ENCODE peak calls at places on chromosomes 6 and 20, in eight cellular contexts. One of them, this sample, is unnamed.

GRCh38 chr6:139003751-139004150 is 15.7 kb upstream of the REPS1 start:
- DNase-seq in epithelial cell of proximal tubule: no peak
- DNase-seq in HFFc6: no peak
- DNase-seq in sigmoid colon: no peak
- DNase-seq in AG09319: no peak
- DNase-seq in upper lobe of right lung: no peak
- DNase-seq in activated B cell treated with CpG ODN at 0.5 μM for 24 hours: no peak
- DNase-seq in cardiac fibroblast: no peak
- DNase-seq in this sample: no peak

GRCh38 chr6:53361549-53362031 is 12.8 kb upstream of the ELOVL5 start:
- DNase-seq in upper lobe of right lung: peak
- DNase-seq in activated B cell treated with CpG ODN at 0.5 μM for 24 hours: no peak
- DNase-seq in HFFc6: peak
- DNase-seq in epithelial cell of proximal tubule: peak
- DNase-seq in cardiac fibroblast: peak
- DNase-seq in sigmoid colon: no peak
- DNase-seq in AG09319: no peak
- DNase-seq in this sample: no peak

GRCh38 chr6:106128981-106129761 is 43.0 kb downstream of the PRDM1 start:
- DNase-seq in activated B cell treated with CpG ODN at 0.5 μM for 24 hours: no peak
- DNase-seq in epithelial cell of proximal tubule: no peak
- DNase-seq in upper lobe of right lung: no peak
- DNase-seq in sigmoid colon: no peak
- DNase-seq in AG09319: peak
- DNase-seq in cardiac fibroblast: peak
- DNase-seq in HFFc6: peak
- DNase-seq in this sample: no peak

GRCh38 chr6:45031601-45032000 is 296.5 kb upstream of the RUNX2 start:
- DNase-seq in cardiac fibroblast: no peak
- DNase-seq in upper lobe of right lung: no peak
- DNase-seq in AG09319: no peak
- DNase-seq in HFFc6: no peak
- DNase-seq in activated B cell treated with CpG ODN at 0.5 μM for 24 hours: no peak
- DNase-seq in epithelial cell of proximal tubule: no peak
- DNase-seq in sigmoid colon: no peak
- DNase-seq in this sample: no peak

GRCh38 chr6:21791596-21791995 is 198.0 kb downstream of the SOX4 start:
- DNase-seq in AG09319: no peak
- DNase-seq in upper lobe of right lung: no peak
- DNase-seq in cardiac fibroblast: no peak
- DNase-seq in activated B cell treated with CpG ODN at 0.5 μM for 24 hours: no peak
- DNase-seq in HFFc6: no peak
- DNase-seq in sigmoid colon: no peak
- DNase-seq in epithelial cell of proximal tubule: no peak
- DNase-seq in this sample: no peak

GRCh38 chr6:28281288-28282064 is at the start of gene PGBD1:
- DNase-seq in activated B cell treated with CpG ODN at 0.5 μM for 24 hours: peak
- DNase-seq in upper lobe of right lung: peak
- DNase-seq in epithelial cell of proximal tubule: no peak
- DNase-seq in AG09319: no peak
- DNase-seq in sigmoid colon: peak
- DNase-seq in cardiac fibroblast: peak
- DNase-seq in HFFc6: peak
- DNase-seq in this sample: peak

GRCh38 chr20:40786336-40786735 is 97.3 kb upstream of the MAFB start:
- DNase-seq in sigmoid colon: no peak
- DNase-seq in epithelial cell of proximal tubule: no peak
- DNase-seq in activated B cell treated with CpG ODN at 0.5 μM for 24 hours: no peak
- DNase-seq in AG09319: no peak
- DNase-seq in upper lobe of right lung: no peak
- DNase-seq in cardiac fibroblast: no peak
- DNase-seq in HFFc6: no peak
- DNase-seq in this sample: no peak

GRCh38 chr20:58361549-58361948 is 27.5 kb upstream of the VAPB start:
- DNase-seq in activated B cell treated with CpG ODN at 0.5 μM for 24 hours: no peak
- DNase-seq in cardiac fibroblast: peak
- DNase-seq in HFFc6: peak
- DNase-seq in AG09319: peak
- DNase-seq in upper lobe of right lung: no peak
- DNase-seq in sigmoid colon: no peak
- DNase-seq in epithelial cell of proximal tubule: no peak
- DNase-seq in this sample: no peak

DNA sequence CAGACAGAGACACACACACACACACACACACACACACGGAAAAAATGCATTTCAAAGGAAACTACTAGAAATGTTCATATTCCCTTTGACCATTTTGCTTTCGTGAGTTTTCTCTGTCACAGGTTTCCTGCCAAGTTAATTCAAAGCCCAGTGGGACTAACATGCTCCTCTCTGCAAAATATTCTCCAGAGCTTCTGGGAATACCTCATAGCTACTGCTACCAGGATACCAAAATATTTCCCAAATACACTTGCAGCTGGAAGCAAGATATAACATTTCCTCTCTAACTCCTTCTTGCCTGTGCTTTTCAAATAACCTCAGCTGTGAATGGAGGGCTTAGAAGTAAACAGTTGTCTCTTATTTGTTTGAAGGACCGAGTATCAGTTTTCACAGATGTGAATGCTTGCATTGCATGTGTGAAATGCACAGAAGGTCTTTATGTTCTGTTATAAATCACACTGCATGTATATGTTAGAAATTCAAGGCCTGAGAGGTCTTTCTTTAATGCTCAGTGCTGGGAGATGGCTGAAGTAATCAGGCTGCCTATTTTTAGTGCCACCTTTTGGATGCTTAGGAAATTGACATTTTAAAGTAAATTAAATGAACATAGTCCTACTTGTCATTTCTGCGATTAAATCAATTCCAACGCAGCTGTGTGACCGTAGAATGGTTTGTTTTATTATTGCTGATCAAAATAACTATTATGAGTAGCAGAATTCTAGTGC is 8.7 kb upstream of the FAM209A start:
- DNase-seq in AG09319: no peak
- DNase-seq in activated B cell treated with CpG ODN at 0.5 μM for 24 hours: no peak
- DNase-seq in sigmoid colon: no peak
- DNase-seq in HFFc6: peak
- DNase-seq in cardiac fibroblast: peak
- DNase-seq in upper lobe of right lung: no peak
- DNase-seq in epithelial cell of proximal tubule: no peak
- DNase-seq in this sample: no peak
- TF ChIP-seq CTCF in AG09319: peak
- TF ChIP-seq CTCF in activated B cell treated with CpG ODN at 0.5 μM for 24 hours: no peak
- TF ChIP-seq CTCF in sigmoid colon: no peak
- TF ChIP-seq CTCF in HFFc6: peak
- TF ChIP-seq CTCF in cardiac fibroblast: peak
- TF ChIP-seq CTCF in upper lobe of right lung: peak
- TF ChIP-seq CTCF in epithelial cell of proximal tubule: peak
- TF ChIP-seq CTCF in this sample: peak

DNA sequence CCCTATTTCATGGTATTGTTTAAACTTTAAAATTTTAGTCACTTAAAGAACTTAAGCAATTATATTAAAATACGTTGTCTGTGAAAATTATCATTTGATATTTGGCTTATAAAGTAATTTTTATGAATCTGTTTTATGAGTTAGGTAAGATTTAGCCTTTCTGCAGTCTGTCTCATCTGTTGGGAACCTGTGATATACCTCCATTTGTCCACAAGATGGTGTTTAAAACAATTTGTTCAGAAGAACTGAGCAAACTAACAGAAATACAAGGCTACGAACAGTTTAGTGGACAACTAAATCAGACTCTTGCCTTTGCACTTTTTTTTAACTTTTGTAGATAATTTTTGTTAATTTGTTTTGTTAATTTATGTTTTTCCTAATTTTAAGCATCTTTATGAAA is 92.4 kb downstream of the COL9A1 start:
- DNase-seq in epithelial cell of proximal tubule: no peak
- DNase-seq in upper lobe of right lung: no peak
- DNase-seq in HFFc6: no peak
- DNase-seq in cardiac fibroblast: peak
- DNase-seq in sigmoid colon: no peak
- DNase-seq in activated B cell treated with CpG ODN at 0.5 μM for 24 hours: no peak
- DNase-seq in AG09319: no peak
- DNase-seq in this sample: no peak
- TF ChIP-seq CTCF in epithelial cell of proximal tubule: peak
- TF ChIP-seq CTCF in upper lobe of right lung: no peak
- TF ChIP-seq CTCF in HFFc6: peak
- TF ChIP-seq CTCF in cardiac fibroblast: peak
- TF ChIP-seq CTCF in sigmoid colon: no peak
- TF ChIP-seq CTCF in activated B cell treated with CpG ODN at 0.5 μM for 24 hours: no peak
- TF ChIP-seq CTCF in AG09319: no peak
- TF ChIP-seq CTCF in this sample: peak

DNA sequence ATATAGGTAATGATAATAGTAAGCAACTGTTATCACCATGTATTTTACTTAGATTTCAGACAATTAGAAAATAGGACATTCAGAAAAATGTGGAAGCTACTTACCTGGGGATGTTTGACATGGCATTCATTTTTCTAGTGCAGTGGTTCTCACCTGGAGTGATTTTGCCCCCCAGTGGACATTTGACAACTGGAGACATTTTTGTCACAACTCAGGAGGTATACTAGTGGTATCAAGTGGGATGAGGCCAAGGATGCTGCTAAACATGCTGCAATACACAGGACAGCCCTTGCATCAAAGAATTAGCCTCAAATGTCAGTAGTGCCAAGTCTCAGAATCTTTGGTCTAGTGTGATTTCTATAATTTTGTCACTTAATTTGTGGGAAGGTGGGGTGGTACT is 36.1 kb downstream of the NUS1 start:
- DNase-seq in activated B cell treated with CpG ODN at 0.5 μM for 24 hours: no peak
- DNase-seq in sigmoid colon: no peak
- DNase-seq in epithelial cell of proximal tubule: no peak
- DNase-seq in HFFc6: no peak
- DNase-seq in cardiac fibroblast: no peak
- DNase-seq in upper lobe of right lung: no peak
- DNase-seq in AG09319: no peak
- DNase-seq in this sample: no peak
- TF ChIP-seq CTCF in activated B cell treated with CpG ODN at 0.5 μM for 24 hours: no peak
- TF ChIP-seq CTCF in sigmoid colon: no peak
- TF ChIP-seq CTCF in epithelial cell of proximal tubule: peak
- TF ChIP-seq CTCF in HFFc6: peak
- TF ChIP-seq CTCF in cardiac fibroblast: no peak
- TF ChIP-seq CTCF in upper lobe of right lung: no peak
- TF ChIP-seq CTCF in AG09319: no peak
- TF ChIP-seq CTCF in this sample: peak

GRCh38 chr20:36182604-36183154 is 28.1 kb downstream of the EPB41L1 start:
- DNase-seq in epithelial cell of proximal tubule: no peak
- DNase-seq in HFFc6: no peak
- DNase-seq in activated B cell treated with CpG ODN at 0.5 μM for 24 hours: no peak
- DNase-seq in cardiac fibroblast: no peak
- DNase-seq in AG09319: no peak
- DNase-seq in upper lobe of right lung: no peak
- DNase-seq in sigmoid colon: no peak
- DNase-seq in this sample: no peak
- TF ChIP-seq CTCF in epithelial cell of proximal tubule: no peak
- TF ChIP-seq CTCF in HFFc6: no peak
- TF ChIP-seq CTCF in activated B cell treated with CpG ODN at 0.5 μM for 24 hours: no peak
- TF ChIP-seq CTCF in cardiac fibroblast: no peak
- TF ChIP-seq CTCF in AG09319: no peak
- TF ChIP-seq CTCF in upper lobe of right lung: no peak
- TF ChIP-seq CTCF in sigmoid colon: no peak
- TF ChIP-seq CTCF in this sample: no peak

GRCh38 chr6:132816665-132817064 is 2.3 kb downstream of the RPS12 start:
- DNase-seq in sigmoid colon: no peak
- DNase-seq in HFFc6: no peak
- DNase-seq in activated B cell treated with CpG ODN at 0.5 μM for 24 hours: no peak
- DNase-seq in upper lobe of right lung: no peak
- DNase-seq in AG09319: no peak
- DNase-seq in epithelial cell of proximal tubule: no peak
- DNase-seq in cardiac fibroblast: no peak
- DNase-seq in this sample: no peak
- TF ChIP-seq CTCF in sigmoid colon: no peak
- TF ChIP-seq CTCF in HFFc6: no peak
- TF ChIP-seq CTCF in activated B cell treated with CpG ODN at 0.5 μM for 24 hours: no peak
- TF ChIP-seq CTCF in upper lobe of right lung: no peak
- TF ChIP-seq CTCF in AG09319: no peak
- TF ChIP-seq CTCF in epithelial cell of proximal tubule: no peak
- TF ChIP-seq CTCF in cardiac fibroblast: no peak
- TF ChIP-seq CTCF in this sample: peak

GRCh38 chr6:17589402-17590116 is 10.5 kb upstream of the FAM8A1 start:
- DNase-seq in sigmoid colon: no peak
- DNase-seq in HFFc6: peak
- DNase-seq in activated B cell treated with CpG ODN at 0.5 μM for 24 hours: no peak
- DNase-seq in epithelial cell of proximal tubule: peak
- DNase-seq in upper lobe of right lung: no peak
- DNase-seq in AG09319: peak
- DNase-seq in cardiac fibroblast: peak
- DNase-seq in this sample: no peak
- TF ChIP-seq CTCF in sigmoid colon: no peak
- TF ChIP-seq CTCF in HFFc6: peak
- TF ChIP-seq CTCF in activated B cell treated with CpG ODN at 0.5 μM for 24 hours: no peak
- TF ChIP-seq CTCF in epithelial cell of proximal tubule: peak
- TF ChIP-seq CTCF in upper lobe of right lung: no peak
- TF ChIP-seq CTCF in AG09319: peak
- TF ChIP-seq CTCF in cardiac fibroblast: no peak
- TF ChIP-seq CTCF in this sample: peak